ENCODE peak calls at places on chromosomes 13 and 19, in nine cellular contexts. R, I, P, W, D, U, J, Y and T are unnamed samples.

GRCh38 chr19:5059191-5059579 is 90.3 kb downstream of the KDM4B start:
- DNase-seq in R (no peak), I (peak), P (no peak), W (no peak), D (no peak), U (no peak), J (no peak), Y (no peak), T (no peak)

GRCh38 chr13:33787051-33787591 is 30.8 kb upstream of the RFC3 start:
- DNase-seq in R (no peak), I (no peak), P (no peak), W (no peak), D (no peak), U (no peak), J (no peak), Y (no peak), T (no peak)

GRCh38 chr13:109698779-109699178 is 87.6 kb downstream of the IRS2 start:
- DNase-seq in R (no peak), I (no peak), P (no peak), W (no peak), D (no peak), U (no peak), J (no peak), Y (no peak), T (no peak)

GRCh38 chr13:76942363-76942762 is 5.9 kb upstream of the ACOD1 start:
- DNase-seq in R (no peak), I (no peak), P (no peak), W (no peak), D (no peak), U (no peak), J (no peak), Y (no peak), T (no peak)

GRCh38 chr19:34383599-34383998 is 18.6 kb downstream of the GPI start:
- DNase-seq in R (no peak), I (no peak), P (no peak), W (no peak), D (no peak), U (no peak), J (no peak), Y (no peak), T (no peak)

GRCh38 chr19:3184847-3185481 is 766 bp upstream of the NCLN start:
- DNase-seq in R (peak), I (peak), P (peak), W (peak), D (peak), U (peak), J (peak), Y (no peak), T (no peak)

GRCh38 chr19:49448432-49448786 is 3.2 kb downstream of the PIH1D1 start:
- DNase-seq in R (no peak), I (no peak), P (no peak), W (no peak), D (no peak), U (no peak), J (no peak), Y (no peak), T (no peak)

GRCh38 chr19:10797541-10798256 is 38.3 kb downstream of the TMED1 start:
- DNase-seq in R (no peak), I (no peak), P (no peak), W (no peak), D (no peak), U (no peak), J (no peak), Y (no peak), T (no peak)

GRCh38 chr19:45444318-45445041 is 20.8 kb upstream of the ERCC1 start:
- DNase-seq in R (peak), I (peak), P (peak), W (peak), D (peak), U (peak), J (peak), Y (no peak), T (peak)

GRCh38 chr13:27605610-27606200 is 14.6 kb downstream of the LNX2 start:
- DNase-seq in R (no peak), I (no peak), P (no peak), W (peak), D (no peak), U (peak), J (no peak), Y (no peak), T (no peak)

GRCh38 chr13:93248627-93249047 is 22.0 kb downstream of the GPC6 start:
- DNase-seq in R (peak), I (peak), P (no peak), W (peak), D (peak), U (peak), J (peak), Y (no peak), T (no peak)

GRCh38 chr19:58556633-58557252 is 1.7 kb downstream of the UBE2M start:
- DNase-seq in R (no peak), I (no peak), P (no peak), W (no peak), D (no peak), U (no peak), J (no peak), Y (no peak), T (peak)

GRCh38 chr13:96090240-96091101 is 564 bp downstream of the HS6ST3 start:
- DNase-seq in R (peak), I (peak), P (no peak), W (peak), D (peak), U (no peak), J (peak), Y (no peak), T (no peak)

GRCh38 chr19:7224205-7224833 is 69.9 kb downstream of the INSR start:
- DNase-seq in R (no peak), I (no peak), P (peak), W (peak), D (no peak), U (no peak), J (peak), Y (no peak), T (no peak)

GRCh38 chr13:95924389-95924994 is 128.7 kb downstream of the UGGT2 start:
- DNase-seq in R (peak), I (no peak), P (no peak), W (no peak), D (no peak), U (peak), J (no peak), Y (peak), T (no peak)

GRCh38 chr19:20278342-20278741 is 111.3 kb downstream of the ZNF486 start:
- DNase-seq in R (no peak), I (peak), P (peak), W (no peak), D (peak), U (peak), J (peak), Y (no peak), T (no peak)

GRCh38 chr13:30616927-30617314 is 799 bp upstream of the USPL1 start:
- DNase-seq in R (peak), I (peak), P (peak), W (peak), D (no peak), U (peak), J (peak), Y (peak), T (peak)

GRCh38 chr19:395467-395866 is 13.5 kb downstream of the C2CD4C start:
- DNase-seq in R (no peak), I (no peak), P (no peak), W (no peak), D (no peak), U (no peak), J (no peak), Y (no peak), T (no peak)

GRCh38 chr13:89465366-89465765 is 1794.2 kb downstream of the SLITRK5 start:
- DNase-seq in R (no peak), I (peak), P (no peak), W (no peak), D (no peak), U (peak), J (no peak), Y (peak), T (no peak)

GRCh38 chr19:42568006-42568405 is 26.7 kb downstream of the CEACAM8 start:
- DNase-seq in R (no peak), I (no peak), P (no peak), W (no peak), D (no peak), U (no peak), J (no peak), Y (no peak), T (no peak)

GRCh38 chr13:30907167-30907761 is 1.2 kb downstream of the MEDAG start:
- DNase-seq in R (no peak), I (no peak), P (no peak), W (no peak), D (no peak), U (no peak), J (no peak), Y (no peak), T (no peak)

GRCh38 chr13:39144941-39145533 is 106.8 kb downstream of the NHLRC3 start:
- DNase-seq in R (peak), I (peak), P (peak), W (peak), D (peak), U (peak), J (peak), Y (peak), T (no peak)

GRCh38 chr19:45177817-45178261 is at the start of gene TRAPPC6A:
- DNase-seq in R (no peak), I (no peak), P (no peak), W (no peak), D (no peak), U (peak), J (peak), Y (no peak), T (peak)

GRCh38 chr13:27280009-27280646 is 9.5 kb downstream of the RASL11A start:
- DNase-seq in R (no peak), I (no peak), P (no peak), W (no peak), D (no peak), U (no peak), J (no peak), Y (no peak), T (no peak)

GRCh38 chr19:19422156-19422555 is 16.7 kb downstream of the GATAD2A start:
- DNase-seq in R (no peak), I (no peak), P (no peak), W (no peak), D (no peak), U (no peak), J (no peak), Y (no peak), T (no peak)

GRCh38 chr13:84430015-84430414 is 547.7 kb upstream of the SLITRK1 start:
- DNase-seq in R (no peak), I (no peak), P (no peak), W (no peak), D (no peak), U (peak), J (no peak), Y (no peak), T (no peak)

GRCh38 chr13:33110386-33110712 is 94.1 kb downstream of the KL start:
- DNase-seq in R (no peak), I (no peak), P (no peak), W (no peak), D (no peak), U (no peak), J (no peak), Y (no peak), T (no peak)

GRCh38 chr13:90047600-90047999 is 1299.9 kb upstream of the MIR17HG start:
- DNase-seq in R (no peak), I (no peak), P (no peak), W (no peak), D (no peak), U (no peak), J (no peak), Y (no peak), T (no peak)

GRCh38 chr19:55283548-55284393 is at the start of gene BRSK1:
- DNase-seq in R (peak), I (peak), P (peak), W (peak), D (peak), U (peak), J (peak), Y (peak), T (no peak)

GRCh38 chr19:872266-872951 is 12.9 kb downstream of the CFD start:
- DNase-seq in R (peak), I (peak), P (peak), W (no peak), D (peak), U (no peak), J (peak), Y (peak), T (peak)

GRCh38 chr19:40139533-40140287 is 49.0 kb upstream of the ZNF780A start:
- DNase-seq in R (peak), I (peak), P (no peak), W (peak), D (peak), U (peak), J (no peak), Y (peak), T (no peak)

GRCh38 chr19:18349524-18350128 is 9.2 kb downstream of the PGPEP1 start:
- DNase-seq in R (peak), I (peak), P (peak), W (peak), D (peak), U (peak), J (peak), Y (no peak), T (peak)

GRCh38 chr19:413756-414420 is 4.9 kb upstream of the C2CD4C start:
- DNase-seq in R (no peak), I (no peak), P (no peak), W (no peak), D (peak), U (no peak), J (no peak), Y (no peak), T (no peak)

GRCh38 chr19:49809155-49809986 is 3.7 kb downstream of the FUZ start:
- DNase-seq in R (peak), I (peak), P (peak), W (peak), D (peak), U (no peak), J (peak), Y (no peak), T (peak)

GRCh38 chr13:80100636-80101035 is 240.3 kb downstream of the SPRY2 start:
- DNase-seq in R (no peak), I (no peak), P (no peak), W (no peak), D (no peak), U (peak), J (no peak), Y (no peak), T (no peak)

GRCh38 chr19:40210919-40211318 is 7.3 kb downstream of the TTC9B start:
- DNase-seq in R (no peak), I (no peak), P (no peak), W (no peak), D (no peak), U (no peak), J (no peak), Y (no peak), T (no peak)

GRCh38 chr19:16611121-16611520 is 16.9 kb downstream of the MED26 start:
- DNase-seq in R (no peak), I (no peak), P (no peak), W (no peak), D (no peak), U (no peak), J (no peak), Y (no peak), T (no peak)

GRCh38 chr19:50710094-50710493 is 9.5 kb downstream of the SHANK1 start:
- DNase-seq in R (no peak), I (no peak), P (no peak), W (no peak), D (no peak), U (no peak), J (no peak), Y (no peak), T (no peak)

GRCh38 chr19:32104465-32105235 is 240.8 kb upstream of the ZNF507 start:
- DNase-seq in R (peak), I (no peak), P (peak), W (no peak), D (peak), U (no peak), J (no peak), Y (no peak), T (no peak)

GRCh38 chr19:27773318-27774094 is 1439.4 kb downstream of the UQCRFS1 start:
- DNase-seq in R (no peak), I (no peak), P (no peak), W (no peak), D (no peak), U (no peak), J (no peak), Y (no peak), T (no peak)

GRCh38 chr19:51799311-51799997 is 4.5 kb downstream of the FPR3 start:
- DNase-seq in R (no peak), I (no peak), P (peak), W (peak), D (no peak), U (peak), J (peak), Y (no peak), T (peak)
- TF ChIP-seq CTCF in R (peak), I (no peak), P (no peak), W (no peak), D (no peak), U (no peak), J (no peak), Y (no peak), T (no peak)

DNA sequence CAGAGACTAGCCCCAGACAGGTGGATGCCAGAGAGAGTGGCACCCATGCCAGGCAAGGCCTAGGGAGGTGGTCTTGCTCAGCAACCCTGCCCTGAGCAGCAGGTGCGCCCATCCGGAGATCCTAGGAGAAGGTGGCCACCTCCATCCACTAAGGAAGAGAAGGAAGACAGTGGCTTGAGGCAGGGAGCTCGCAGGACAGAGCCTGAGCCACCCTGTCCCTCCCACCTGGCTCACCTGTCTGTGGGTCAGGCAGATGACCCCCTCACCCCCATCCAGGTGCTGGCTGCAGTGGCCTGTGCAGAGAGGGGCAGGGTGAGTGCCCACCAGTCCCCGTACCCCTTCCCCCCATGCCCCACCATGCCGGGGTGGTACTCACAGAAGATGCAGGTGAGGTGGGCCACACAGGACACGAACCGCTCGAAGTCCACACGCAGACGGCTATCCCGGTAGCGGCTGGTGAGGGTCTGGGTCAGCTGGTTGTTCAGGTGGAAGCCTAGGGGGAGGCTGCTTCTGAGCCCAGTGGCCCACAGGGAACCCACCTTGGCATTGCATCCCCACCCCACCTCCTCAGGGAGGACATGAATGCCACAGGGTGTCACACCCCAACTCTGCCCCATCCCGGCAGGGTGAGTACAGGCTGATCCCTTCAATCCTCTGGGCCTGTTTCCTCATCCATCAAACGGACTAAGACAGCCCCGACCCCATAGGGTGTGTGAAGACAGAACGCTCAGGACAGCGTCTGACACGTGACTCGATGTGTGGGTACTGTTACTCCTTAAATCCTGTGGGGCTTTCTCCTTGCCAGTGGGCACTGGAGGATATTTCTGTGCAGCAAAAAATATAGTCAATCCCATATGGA is 13.3 kb downstream of the CAPN12 start:
- DNase-seq in R (no peak), I (no peak), P (no peak), W (no peak), D (no peak), U (no peak), J (no peak), Y (no peak), T (no peak)
- TF ChIP-seq CTCF in R (no peak), I (no peak), P (no peak), W (no peak), D (no peak), U (no peak), J (no peak), Y (no peak), T (no peak)

GRCh38 chr13:97753942-97754670 is 199.4 kb upstream of the IPO5 start:
- DNase-seq in R (no peak), I (peak), P (no peak), W (no peak), D (no peak), U (no peak), J (no peak), Y (no peak), T (no peak)
- TF ChIP-seq CTCF in R (no peak), I (peak), P (no peak), W (no peak), D (no peak), U (peak), J (no peak), Y (peak), T (no peak)

GRCh38 chr13:37074703-37075102 is 15.2 kb upstream of the SUPT20H start:
- DNase-seq in R (peak), I (peak), P (no peak), W (no peak), D (no peak), U (no peak), J (no peak), Y (peak), T (no peak)
- TF ChIP-seq CTCF in R (peak), I (peak), P (peak), W (peak), D (peak), U (peak), J (peak), Y (peak), T (peak)

DNA sequence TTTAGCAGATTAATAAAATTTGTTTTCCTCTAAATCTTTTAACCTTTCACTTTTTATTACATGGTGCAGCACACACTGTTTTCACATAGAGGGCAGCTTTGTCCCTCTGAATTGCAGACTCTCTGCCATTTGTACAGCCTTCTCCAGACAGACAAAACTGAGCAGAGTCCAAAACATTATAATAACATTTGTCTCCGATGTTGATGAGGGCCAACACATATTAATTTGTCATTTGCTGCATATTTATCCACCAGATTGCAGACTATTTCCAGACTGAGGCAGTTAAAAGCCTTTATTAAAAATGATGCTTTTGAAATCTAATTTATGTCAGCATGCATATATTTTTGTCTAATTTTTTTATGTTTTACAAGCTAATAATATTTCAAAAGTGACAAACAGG is 1251.9 kb upstream of the SLC10A2 start:
- DNase-seq in R (peak), I (peak), P (no peak), W (no peak), D (no peak), U (peak), J (no peak), Y (peak), T (no peak)
- TF ChIP-seq CTCF in R (peak), I (peak), P (no peak), W (no peak), D (peak), U (peak), J (no peak), Y (peak), T (no peak)

DNA sequence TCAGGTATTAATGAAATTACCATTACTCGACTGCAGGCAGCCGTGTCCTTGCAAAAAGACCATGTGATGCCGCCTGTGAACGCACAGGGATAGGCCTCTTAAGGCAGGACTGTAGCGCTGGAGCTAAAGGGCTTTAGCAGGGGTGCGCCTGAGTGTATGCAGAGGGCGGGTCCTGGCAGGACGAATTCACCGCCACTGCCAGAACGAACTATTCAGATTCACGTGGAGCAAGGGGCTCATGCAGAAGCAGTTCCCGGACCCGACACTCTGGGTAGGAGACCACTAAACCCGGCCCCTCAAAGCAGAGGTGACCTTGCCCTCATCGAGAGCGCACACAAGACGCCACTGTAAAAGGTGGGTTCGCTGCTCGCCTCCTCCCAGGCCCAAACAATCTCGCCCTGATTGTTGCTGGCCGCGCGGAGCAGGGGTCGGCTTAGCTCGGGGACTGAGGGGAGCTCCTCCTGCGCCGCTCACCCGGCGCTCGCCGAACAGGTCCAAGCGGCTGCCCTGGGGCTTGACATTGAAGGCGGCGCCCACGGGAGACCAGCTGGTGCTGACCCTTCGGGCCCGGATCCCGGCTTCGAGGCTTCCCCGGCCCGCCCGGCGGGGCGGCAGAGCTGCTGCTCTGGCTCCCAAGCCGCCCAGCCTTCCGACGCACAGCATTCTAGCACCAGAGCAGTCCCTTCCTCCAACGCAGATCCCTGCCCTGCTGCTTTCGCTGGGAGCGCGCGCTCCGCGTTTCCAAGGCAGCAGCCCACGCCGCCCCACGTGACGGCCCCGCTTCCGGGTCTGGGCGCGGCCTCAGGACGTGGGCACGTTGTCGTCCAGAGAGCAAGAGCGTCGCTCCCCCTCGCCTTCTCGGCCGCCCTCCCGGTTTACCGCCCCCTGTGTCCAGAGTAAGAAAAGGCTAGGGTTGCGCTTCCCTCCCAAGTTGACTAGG is at the start of gene MIPEP:
- DNase-seq in R (peak), I (peak), P (peak), W (peak), D (peak), U (peak), J (peak), Y (peak), T (peak)
- TF ChIP-seq CTCF in R (peak), I (peak), P (peak), W (peak), D (peak), U (peak), J (peak), Y (peak), T (peak)